ENCODE peak calls at places on chromosomes 13 and 19, in ten cellular contexts. W is uterus, N is hepatocyte, H is cardiac muscle cell, Z is heart right ventricle, C is GM23248, O is colonic mucosa, T is ascending aorta, X is Caco-2, S is Peyer's patch. A is an unnamed sample.
A peak's percentile ranks its signal among the peaks of the same experiment; 100 is the strongest.

GRCh38 chr19:30054210-30054609 is 112.2 kb downstream of the URI1 start:
- DNase-seq in T (no peak), W (no peak), S (no peak), Z (no peak), H (no peak), X (no peak), N (no peak), C (no peak), O (no peak), A (no peak)

GRCh38 chr13:39816936-39817335 is 161.5 kb downstream of the COG6 start:
- DNase-seq in O (no peak), X (no peak), S (no peak), H (no peak), W (no peak), Z (no peak), C (no peak), T (no peak), N (no peak), A (no peak)

GRCh38 chr13:99392806-99393135 is 85.6 kb upstream of the GPR183 start:
- DNase-seq in H (no peak), C (no peak), O (no peak), X (no peak), T (no peak), S (no peak), N (no peak), W (no peak), Z (no peak), A (no peak)

GRCh38 chr13:50127726-50128291 is 112.6 kb downstream of the KCNRG start:
- DNase-seq in N (peak; percentile 43), H (peak; percentile 49), W (no peak), T (no peak), Z (no peak), S (no peak), X (no peak), O (peak; percentile 25), C (no peak), A (peak; percentile 31)

GRCh38 chr19:29397748-29398147 is 128.0 kb upstream of the VSTM2B start:
- DNase-seq in X (no peak), O (no peak), W (no peak), N (no peak), H (no peak), Z (no peak), T (no peak), S (no peak), C (no peak), A (no peak)

GRCh38 chr13:42946927-42947326 is 45.1 kb downstream of the EPSTI1 start:
- DNase-seq in C (peak; percentile 66), Z (no peak), T (no peak), X (no peak), W (no peak), S (no peak), O (no peak), H (no peak), N (no peak), A (peak; percentile 83)

GRCh38 chr13:44927953-44928352 is 61.3 kb downstream of the NUFIP1 start:
- DNase-seq in T (no peak), Z (no peak), H (no peak), O (no peak), X (no peak), S (no peak), N (peak; percentile 33), W (no peak), C (no peak), A (peak; percentile 9)

GRCh38 chr13:50693755-50694154 is 149.7 kb downstream of the DLEU7 start:
- DNase-seq in X (no peak), S (no peak), C (peak; percentile 67), T (no peak), W (no peak), O (no peak), N (no peak), Z (peak; percentile 64), H (peak; percentile 86), A (peak; percentile 55)

GRCh38 chr13:51970251-51970793 is 40.9 kb downstream of the ATP7B start:
- DNase-seq in N (no peak), X (no peak), S (peak; percentile 53), Z (no peak), C (no peak), T (no peak), O (no peak), W (no peak), H (no peak), A (no peak)

GRCh38 chr13:50052478-50052877 is 37.2 kb downstream of the KCNRG start:
- DNase-seq in O (no peak), T (no peak), N (no peak), S (no peak), X (no peak), H (no peak), Z (no peak), W (no peak), C (no peak), A (no peak)

GRCh38 chr13:66265446-66265845 is 964.7 kb downstream of the PCDH9 start:
- DNase-seq in N (no peak), S (no peak), O (no peak), W (no peak), H (no peak), T (no peak), X (no peak), C (no peak), Z (no peak), A (no peak)

DNA sequence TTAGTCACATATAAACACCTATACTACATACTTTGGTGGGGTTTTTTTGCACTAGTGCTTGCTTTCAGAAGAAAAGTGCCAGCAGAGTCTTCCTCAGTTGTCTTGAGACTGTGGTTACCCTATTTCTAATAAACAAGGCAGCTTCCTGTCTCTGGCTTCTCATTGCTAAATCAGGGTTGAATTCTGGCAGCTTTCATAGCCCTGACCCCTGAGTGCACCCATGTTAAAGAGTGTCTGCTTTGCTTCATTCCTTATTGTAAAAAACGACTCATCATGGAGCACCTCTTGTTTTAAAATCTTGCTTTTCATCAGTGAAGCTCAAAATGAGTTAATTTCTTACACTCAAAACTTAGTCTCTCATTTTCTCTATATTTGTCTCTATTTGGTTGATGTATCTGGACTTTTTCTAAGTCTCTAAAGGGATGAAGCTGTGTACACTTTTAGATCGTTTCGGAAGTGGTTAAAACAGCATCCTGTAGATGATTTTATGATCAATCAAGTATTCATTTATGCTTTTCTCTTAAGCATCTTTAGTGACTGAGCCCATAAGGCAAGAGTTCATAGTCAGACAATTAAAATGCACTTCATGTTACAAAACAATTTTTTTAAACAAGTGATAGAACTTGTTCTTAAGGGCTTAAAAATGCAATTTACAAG is 72.1 kb downstream of the KLF12 start:
- DNase-seq in X (no peak), H (peak; percentile 36), N (no peak), C (peak; percentile 59), O (no peak), W (peak; percentile 20), Z (no peak), S (no peak), T (no peak), A (peak; percentile 67)
- H3K4me3 ChIP-seq in X (no peak overlapping the region), H (no peak overlapping the region), N (no peak overlapping the region), C (no peak overlapping the region), O (no peak overlapping the region), W (no peak overlapping the region), Z (no peak overlapping the region), S (no peak overlapping the region), T (peak overlapping the region; percentile 38), A (no peak overlapping the region)

GRCh38 chr19:40781140-40781539 is 3.1 kb downstream of the RAB4B start:
- DNase-seq in H (no peak), W (no peak), T (no peak), Z (no peak), C (no peak), S (no peak), N (no peak), X (no peak), O (no peak), A (no peak)
- H3K4me3 ChIP-seq in H (no peak overlapping the region), W (no peak overlapping the region), T (no peak overlapping the region), Z (no peak overlapping the region), C (no peak overlapping the region), S (no peak overlapping the region), N (no peak overlapping the region), X (no peak overlapping the region), O (no peak overlapping the region), A (no peak overlapping the region)

GRCh38 chr19:4015705-4016402 is 8.3 kb downstream of the PIAS4 start:
- DNase-seq in X (peak; percentile 9), C (no peak), S (no peak), H (no peak), O (no peak), N (peak; percentile 59), T (no peak), Z (no peak), W (peak; percentile 63), A (no peak)
- H3K4me3 ChIP-seq in X (no peak overlapping the region), C (no peak overlapping the region), S (no peak overlapping the region), H (no peak overlapping the region), O (no peak overlapping the region), N (no peak overlapping the region), T (peak overlapping the region; percentile 30), Z (peak overlapping the region; percentile 27), W (no peak overlapping the region), A (no peak overlapping the region)

GRCh38 chr19:42529248-42529764 is 1.0 kb upstream of the CEACAM1 start:
- DNase-seq in W (peak; percentile 37), Z (peak; percentile 59), X (peak; percentile 85), S (peak; percentile 91), N (peak; percentile 78), O (peak; percentile 85), T (no peak), H (peak; percentile 59), C (peak; percentile 54), A (peak; percentile 49)
- H3K4me3 ChIP-seq in W (no peak overlapping the region), Z (peak overlapping the region; percentile 27), X (no peak overlapping the region), S (peak overlapping the region; percentile 1), N (no peak overlapping the region), O (peak overlapping the region; percentile 23), T (no peak overlapping the region), H (no peak overlapping the region), C (no peak overlapping the region), A (no peak overlapping the region)

GRCh38 chr13:48978942-48979601 is 3.4 kb downstream of the FNDC3A start:
- DNase-seq in Z (no peak), X (no peak), H (no peak), O (no peak), S (no peak), T (no peak), N (no peak), W (no peak), C (peak; percentile 21), A (peak; percentile 51)

GRCh38 chr13:48979892-48980291 is 4.2 kb downstream of the FNDC3A start:
- DNase-seq in H (no peak), C (no peak), W (no peak), N (no peak), X (no peak), O (no peak), Z (no peak), T (no peak), S (no peak), A (no peak)

GRCh38 chr13:48977973-48978372 is 2.3 kb downstream of the FNDC3A start:
- DNase-seq in Z (no peak), O (no peak), T (no peak), H (no peak), S (no peak), X (no peak), C (peak; percentile 67), N (no peak), W (no peak), A (peak; percentile 44)

GRCh38 chr13:48985751-48986150 is 10.0 kb downstream of the FNDC3A start:
- DNase-seq in S (no peak), C (no peak), N (no peak), H (no peak), T (no peak), X (no peak), W (no peak), O (no peak), Z (no peak), A (no peak)

GRCh38 chr13:48983331-48983730 is 7.6 kb downstream of the FNDC3A start:
- DNase-seq in T (no peak), X (no peak), C (no peak), S (no peak), O (no peak), W (no peak), N (no peak), H (no peak), Z (no peak), A (no peak)
- H3K4me3 ChIP-seq in T (no peak overlapping the region), X (no peak overlapping the region), C (no peak overlapping the region), S (no peak overlapping the region), O (no peak overlapping the region), W (no peak overlapping the region), N (no peak overlapping the region), H (no peak overlapping the region), Z (no peak overlapping the region), A (no peak overlapping the region)